ENCODE peak calls at places on chromosomes 7 and 10, in four cellular contexts. C, I, D and X are unnamed samples.

GRCh38 chr7:25678215-25678614 is 449.9 kb upstream of the NPVF start:
- DNase-seq in D (no peak), C (no peak), I (no peak), X (no peak)

GRCh38 chr10:86329896-86330680 is 36.5 kb downstream of the GRID1 start:
- DNase-seq in D (no peak), C (no peak), I (no peak), X (no peak)

GRCh38 chr10:107971973-107972372 is 807.5 kb upstream of the SORCS1 start:
- DNase-seq in D (no peak), C (no peak), I (no peak), X (no peak)

GRCh38 chr7:11748884-11749283 is 83.1 kb downstream of the THSD7A start:
- DNase-seq in I (no peak), C (no peak), D (no peak), X (no peak)

GRCh38 chr7:148058092-148058491 is 532.5 kb upstream of the C7orf33 start:
- DNase-seq in D (no peak), C (peak; percentile 61), I (no peak), X (no peak)

GRCh38 chr10:109969907-109970306 is 37.9 kb upstream of the ADD3 start:
- DNase-seq in D (no peak), C (no peak), I (no peak), X (no peak)

GRCh38 chr10:125797424-125797823 is 21.8 kb upstream of the MMP21 start:
- DNase-seq in I (no peak), D (no peak), C (no peak), X (no peak)

GRCh38 chr10:68212721-68213352 is 19.1 kb downstream of the ATOH7 start:
- DNase-seq in D (no peak), I (peak; percentile 37), C (peak; percentile 37), X (peak; percentile 33)

GRCh38 chr7:8413600-8413999 is 19.8 kb upstream of the NXPH1 start:
- DNase-seq in I (no peak), D (no peak), C (no peak), X (no peak)

GRCh38 chr7:151315038-151315655 is 26.5 kb upstream of the NUB1 start:
- DNase-seq in I (peak; percentile 94), D (peak; percentile 31), C (peak; percentile 90), X (peak; percentile 90)

GRCh38 chr7:43135129-43135528 is 22.7 kb downstream of the HECW1 start:
- DNase-seq in C (no peak), I (no peak), D (no peak), X (no peak)

GRCh38 chr10:22251751-22252285 is 34.0 kb upstream of the EBLN1 start:
- DNase-seq in I (no peak), C (peak; percentile 82), D (no peak), X (no peak)

GRCh38 chr10:24307696-24308476 is 98.9 kb downstream of the KIAA1217 start:
- DNase-seq in C (no peak), I (no peak), D (no peak), X (no peak)

GRCh38 chr10:26860026-26860541 is 674 bp downstream of the ABI1 start:
- DNase-seq in I (peak; percentile 54), D (no peak), C (no peak), X (peak; percentile 55)
- TF ChIP-seq FOXM1 in I (peak; percentile 42), D (no peak), C (no peak), X (no peak)

GRCh38 chr10:91219371-91220193 is 881 bp upstream of the PCGF5 start:
- DNase-seq in C (no peak), I (no peak), D (no peak), X (no peak)
- TF ChIP-seq FOXM1 in C (no peak), I (no peak), D (no peak), X (no peak)

DNA sequence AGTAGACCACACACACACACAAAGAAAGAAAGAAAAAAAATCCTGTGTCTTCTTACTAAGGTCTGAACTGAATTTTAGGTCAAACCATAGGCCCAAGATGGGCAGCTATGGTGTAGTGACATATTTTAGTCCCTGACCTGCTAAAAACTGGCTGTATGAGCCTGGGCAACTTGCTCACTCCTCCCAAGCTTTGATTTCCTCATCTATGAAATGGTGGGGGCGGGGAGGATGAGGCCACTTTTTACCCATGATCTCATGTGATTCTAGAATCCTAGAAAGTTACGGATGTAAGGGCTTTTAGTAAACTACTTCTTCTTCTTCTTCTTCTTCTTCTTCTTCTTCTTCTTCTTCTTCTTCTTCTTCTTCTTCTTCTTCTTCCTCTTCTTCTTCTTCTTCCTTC is 6.1 kb upstream of the CCL24 start:
- DNase-seq in I (no peak), D (no peak), C (no peak), X (no peak)
- TF ChIP-seq FOXM1 in I (no peak), D (no peak), C (no peak), X (no peak)

GRCh38 chr7:80078159-80078731 is 56.4 kb upstream of the GNAI1 start:
- DNase-seq in C (no peak), I (no peak), D (no peak), X (no peak)
- TF ChIP-seq FOXM1 in C (no peak), I (no peak), D (no peak), X (no peak)